ENCODE peak calls at places on chromosome 1, in seven cellular contexts. D is heart left ventricle, J is K562, Q is ovary, L is sigmoid colon, N is tibial nerve, W is body of pancreas. Z is an unnamed sample.

GRCh38 chr1:35640380-35641232 is 720 bp downstream of the PSMB2 start:
- DNase-seq in D (no peak), J (peak; percentile 53), Q (no peak), L (no peak), N (no peak), W (no peak), Z (no peak)

GRCh38 chr1:226633541-226634155 is 85.1 kb downstream of the STUM start:
- DNase-seq in D (no peak), J (no peak), Q (no peak), L (peak; percentile 73), N (no peak), W (no peak), Z (no peak)

GRCh38 chr1:3159121-3159520 is 90.1 kb downstream of the PRDM16 start:
- DNase-seq in D (no peak), J (no peak), Q (no peak), L (no peak), N (no peak), W (no peak), Z (no peak)

GRCh38 chr1:111739984-111740765 is 980 bp upstream of the INKA2 start:
- DNase-seq in D (peak; percentile 75), J (peak; percentile 20), Q (peak; percentile 81), L (peak; percentile 93), N (peak; percentile 22), W (peak; percentile 55), Z (peak; percentile 73)

GRCh38 chr1:160621633-160622413 is 25.0 kb downstream of the SLAMF1 start:
- DNase-seq in D (no peak), J (no peak), Q (no peak), L (no peak), N (no peak), W (no peak), Z (no peak)

GRCh38 chr1:85884372-85885035 is 176.3 kb upstream of the ZNHIT6 start:
- DNase-seq in D (no peak), J (peak; percentile 0), Q (no peak), L (no peak), N (no peak), W (no peak), Z (no peak)

GRCh38 chr1:30788580-30789387 is 31.2 kb upstream of the LAPTM5 start:
- DNase-seq in D (no peak), J (no peak), Q (peak; percentile 79), L (no peak), N (no peak), W (no peak), Z (no peak)

GRCh38 chr1:156420209-156421061 is 51.4 kb downstream of the RHBG start:
- DNase-seq in D (no peak), J (no peak), Q (no peak), L (no peak), N (no peak), W (peak; percentile 26), Z (no peak)

DNA sequence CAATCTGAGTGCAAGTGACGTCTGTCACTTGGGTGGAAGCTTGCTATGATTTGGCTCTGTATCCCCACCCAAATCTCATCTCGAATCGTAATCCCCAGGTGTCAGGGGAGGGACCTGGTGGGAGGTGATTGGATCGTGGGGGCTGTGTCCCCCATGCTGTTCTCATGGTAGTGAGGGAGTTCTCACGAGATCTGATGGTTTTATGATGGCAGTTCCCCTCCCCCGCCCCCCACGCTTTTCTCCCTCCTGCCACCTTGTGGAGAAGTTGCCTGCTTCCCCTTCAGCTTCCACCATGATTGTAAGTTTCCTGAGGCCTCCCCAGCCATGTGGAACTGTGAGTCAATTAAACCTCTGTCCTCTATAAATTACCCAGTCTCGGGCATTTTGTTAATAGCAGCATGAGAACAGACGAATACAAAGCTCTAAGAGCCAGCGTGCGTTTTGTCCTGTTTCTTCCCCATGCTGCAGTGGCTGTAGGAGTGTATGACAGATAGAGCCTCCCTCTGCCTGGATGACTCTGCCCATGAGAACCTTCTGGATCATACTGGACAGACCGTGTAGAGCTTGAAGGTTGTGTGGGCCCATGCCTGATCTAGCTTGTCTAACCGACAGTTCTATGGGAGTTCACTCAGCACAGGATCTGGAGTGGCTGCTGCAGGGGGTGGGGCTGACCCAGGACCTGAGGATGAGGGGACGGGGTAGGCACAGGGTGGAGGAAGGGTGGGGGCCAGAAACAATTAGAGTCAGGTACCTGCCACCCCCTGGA is 139.7 kb upstream of the ERRFI1 start:
- DNase-seq in D (no peak), J (peak; percentile 60), Q (no peak), L (no peak), N (no peak), W (no peak), Z (no peak)
- TF ChIP-seq CTCF in D (no peak), J (peak; percentile 50), Q (no peak), L (no peak), N (no peak), W (no peak), Z (peak; percentile 28)

GRCh38 chr1:173429517-173430477 is 47.3 kb upstream of the PRDX6 start:
- DNase-seq in D (peak; percentile 91), J (peak; percentile 96), Q (peak; percentile 92), L (peak; percentile 96), N (peak; percentile 86), W (peak; percentile 89), Z (peak; percentile 80)
- TF ChIP-seq POLR2A in D (peak; percentile 29), J (peak; percentile 58), Q (peak; percentile 10), L (no peak), N (no peak), W (peak; percentile 54), Z (no peak)

GRCh38 chr1:203225054-203225453 is 4.4 kb downstream of the CHIT1 start:
- DNase-seq in D (no peak), J (no peak), Q (no peak), L (no peak), N (no peak), W (no peak), Z (no peak)
- H3K27me3 ChIP-seq in D (peaks cover 14% of the 10 kb centered on the region), J (peaks cover 60% of the 10 kb centered on the region), Q (no peaks in the 10 kb centered on the region), L (no peaks in the 10 kb centered on the region), N (no peaks in the 10 kb centered on the region), W (no peaks in the 10 kb centered on the region), Z (no peaks in the 10 kb centered on the region)

GRCh38 chr1:223244366-223245103 is 101.5 kb upstream of the TLR5 start:
- DNase-seq in D (no peak), J (peak; percentile 75), Q (no peak), L (no peak), N (no peak), W (no peak), Z (no peak)
- TF ChIP-seq CTCF in D (peak; percentile 54), J (peak; percentile 58), Q (no peak), L (no peak), N (no peak), W (no peak), Z (peak; percentile 22)